ENCODE peak calls at places on chromosomes 6 and 20, in four cellular contexts. T is cardiac muscle cell, N is choroid plexus epithelial cell, G is HFFc6. U is an unnamed sample.

GRCh38 chr6:94751641-94752329 is 825.5 kb upstream of the MANEA start:
- DNase-seq in G (no peak), N (peak), T (no peak), U (no peak)

GRCh38 chr6:111657146-111657545 is 51.5 kb upstream of the TRAF3IP2 start:
- DNase-seq in N (peak), T (peak), G (peak), U (peak)

GRCh38 chr6:31008165-31008564 is 2.1 kb upstream of the MUC22 start:
- DNase-seq in N (no peak), G (no peak), T (no peak), U (no peak)

GRCh38 chr20:431012-431904 is 23.2 kb downstream of the RBCK1 start:
- DNase-seq in T (peak), G (peak), N (peak), U (peak)

GRCh38 chr20:39036851-39037250 is 74.7 kb downstream of the DHX35 start:
- DNase-seq in T (no peak), N (no peak), G (no peak), U (no peak)

GRCh38 chr6:14059791-14060436 is 57.7 kb upstream of the CD83 start:
- DNase-seq in G (no peak), N (no peak), T (no peak), U (no peak)

GRCh38 chr6:55469829-55470438 is 109.1 kb downstream of the HMGCLL1 start:
- DNase-seq in N (peak), T (peak), G (no peak), U (peak)

GRCh38 chr6:14766595-14766994 is 479.3 kb upstream of the JARID2 start:
- DNase-seq in N (no peak), T (no peak), G (no peak), U (no peak)

GRCh38 chr20:51760905-51761544 is 7.2 kb downstream of the ATP9A start:
- DNase-seq in T (peak), G (peak), N (peak), U (peak)

GRCh38 chr6:125679651-125680050 is 69.8 kb upstream of the HEY2 start:
- DNase-seq in T (no peak), G (no peak), N (no peak), U (no peak)

GRCh38 chr20:32072168-32072721 is 20.2 kb downstream of the HCK start:
- DNase-seq in N (peak), G (no peak), T (no peak), U (no peak)

GRCh38 chr6:134233180-134233579 is 84.7 kb downstream of the SGK1 start:
- DNase-seq in G (no peak), T (no peak), N (no peak), U (no peak)

GRCh38 chr6:72530152-72530551 is 91.7 kb upstream of the KCNQ5 start:
- DNase-seq in N (no peak), G (no peak), T (no peak), U (no peak)

GRCh38 chr6:71403422-71404134 is 115.0 kb downstream of the OGFRL1 start:
- DNase-seq in N (no peak), G (no peak), T (peak), U (no peak)

GRCh38 chr6:166411721-166412151 is 29.0 kb upstream of the MPC1 start:
- DNase-seq in N (no peak), G (no peak), T (no peak), U (no peak)

GRCh38 chr20:41443667-41444066 is 77.0 kb upstream of the EMILIN3 start:
- DNase-seq in N (no peak), G (no peak), T (no peak), U (no peak)

GRCh38 chr6:49341869-49342268 is 121.2 kb downstream of the MMUT start:
- DNase-seq in N (no peak), G (no peak), T (no peak), U (no peak)

GRCh38 chr6:107244742-107245470 is 129.6 kb upstream of the BEND3 start:
- DNase-seq in T (no peak), G (no peak), N (no peak), U (no peak)

GRCh38 chr20:21251278-21251677 is 51.9 kb upstream of the XRN2 start:
- DNase-seq in T (peak), N (peak), G (no peak), U (no peak)

GRCh38 chr20:56554869-56555268 is 21.8 kb downstream of the FAM209B start:
- DNase-seq in G (peak), N (peak), T (peak), U (peak)

GRCh38 chr6:32971581-32972352 is 3.4 kb downstream of the BRD2 start:
- DNase-seq in T (peak), G (peak), N (peak), U (peak)
- TF ChIP-seq CTCF in T (no peak), G (no peak), N (no peak), U (peak)

GRCh38 chr6:29967379-29968010 is 25.2 kb downstream of the HLA-A start:
- DNase-seq in N (peak), G (no peak), T (peak), U (no peak)
- TF ChIP-seq CTCF in N (peak), G (peak), T (peak), U (no peak)

GRCh38 chr20:14929388-14929787 is 592.0 kb upstream of the FLRT3 start:
- DNase-seq in T (no peak), N (no peak), G (no peak), U (no peak)

GRCh38 chr20:14937021-14937420 is 599.6 kb upstream of the FLRT3 start:
- DNase-seq in T (no peak), G (no peak), N (no peak), U (no peak)

GRCh38 chr20:14937846-14938245 is 600.4 kb upstream of the FLRT3 start:
- DNase-seq in N (no peak), T (no peak), G (no peak), U (no peak)

DNA sequence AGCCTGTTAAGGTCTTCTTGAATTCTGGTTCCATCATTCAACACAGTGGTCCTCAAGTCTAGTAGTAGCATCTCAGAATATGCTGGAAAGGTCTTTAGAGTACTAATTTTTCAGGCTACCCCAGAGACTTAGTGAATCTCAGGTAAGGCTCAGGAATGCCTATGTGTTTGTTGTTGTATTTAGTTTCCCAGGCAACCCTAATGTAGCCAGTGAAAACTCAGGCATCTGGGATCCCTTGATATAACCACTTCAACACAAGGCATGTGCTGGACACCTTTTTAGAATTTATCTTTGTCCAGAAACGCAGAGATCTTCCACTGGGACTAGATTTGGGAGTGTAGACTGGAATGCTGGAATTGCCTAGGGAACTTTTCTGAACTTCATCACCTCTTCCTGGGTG is 597.9 kb upstream of the FLRT3 start:
- DNase-seq in G (no peak), N (no peak), T (no peak), U (no peak)
- TF ChIP-seq CTCF in G (no peak), N (no peak), T (no peak), U (no peak)

DNA sequence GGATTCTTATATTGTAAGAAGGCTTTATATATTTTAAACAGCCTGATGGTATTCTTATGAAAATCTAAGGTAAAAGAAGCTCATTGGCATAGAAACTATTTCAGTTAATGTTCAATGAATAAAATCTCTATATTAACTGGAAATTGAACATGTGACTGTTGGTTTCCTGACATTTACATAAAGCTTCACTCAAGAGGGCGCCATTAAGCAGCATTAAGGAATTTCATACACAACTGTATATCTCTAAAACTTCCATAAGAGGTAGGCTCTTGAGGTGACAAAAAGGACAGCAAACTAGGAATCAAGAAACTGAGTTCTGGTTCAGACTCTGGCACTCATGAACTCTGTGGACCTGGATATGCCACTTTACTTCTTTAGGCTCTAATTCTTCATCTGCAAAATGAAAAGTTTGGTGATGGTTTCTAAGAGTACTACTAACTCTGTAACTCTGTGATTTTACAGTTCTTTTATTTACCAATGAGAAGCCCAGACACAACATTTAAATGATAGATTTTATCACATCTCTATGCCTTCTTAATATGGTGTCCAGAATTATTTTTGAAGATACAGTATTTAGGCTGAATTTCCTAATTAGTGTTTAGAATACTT is 147.5 kb downstream of the FLRT3 start:
- DNase-seq in G (peak), N (peak), T (peak), U (peak)
- TF ChIP-seq CTCF in G (peak), N (peak), T (peak), U (peak)

GRCh38 chr20:12358655-12359009 is 440.9 kb downstream of the BTBD3 start:
- DNase-seq in N (peak), T (peak), G (no peak), U (no peak)

GRCh38 chr20:12354725-12355124 is 437.0 kb downstream of the BTBD3 start:
- DNase-seq in T (peak), N (no peak), G (no peak), U (no peak)

GRCh38 chr20:12355185-12355584 is 437.5 kb downstream of the BTBD3 start:
- DNase-seq in G (no peak), N (no peak), T (no peak), U (no peak)

DNA sequence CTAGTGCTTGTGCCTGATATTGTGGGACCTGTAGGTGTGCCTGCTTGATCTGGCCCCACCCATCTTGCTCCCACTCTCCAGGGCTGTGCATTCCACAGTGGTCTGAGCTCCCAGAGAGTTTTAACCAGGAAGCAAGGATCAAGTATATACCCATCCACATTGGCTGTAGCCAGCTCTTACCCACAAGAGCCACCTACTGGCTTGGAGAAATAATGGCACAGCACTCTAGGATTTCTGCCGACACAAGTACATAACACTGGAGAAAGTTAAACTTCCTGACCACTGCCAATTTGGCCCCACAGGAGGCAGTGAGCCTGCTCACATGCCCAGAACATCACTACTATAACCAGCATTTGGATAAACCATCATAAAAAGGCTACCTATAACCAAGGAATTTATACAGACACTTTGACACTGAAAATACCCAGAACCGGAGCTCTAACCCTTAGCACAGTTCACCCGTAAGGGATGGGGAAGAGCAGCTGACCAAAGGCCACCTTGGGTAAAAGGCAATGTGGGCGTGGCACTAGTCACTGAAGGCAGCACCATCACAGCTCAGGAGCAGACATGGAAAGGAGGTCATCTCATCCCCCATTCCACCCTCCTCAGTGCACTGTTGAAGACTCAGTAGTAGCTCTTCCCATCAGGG is 440.4 kb downstream of the BTBD3 start:
- DNase-seq in G (no peak), T (peak), N (peak), U (no peak)
- TF ChIP-seq CTCF in G (no peak), T (peak), N (peak), U (peak)

GRCh38 chr20:34579191-34579661 is 20.7 kb downstream of the MAP1LC3A start:
- DNase-seq in N (peak), G (peak), T (peak), U (peak)
- TF ChIP-seq CTCF in N (peak), G (peak), T (peak), U (peak)

GRCh38 chr6:15952231-15953151 is 176.4 kb upstream of the MYLIP start:
- DNase-seq in G (no peak), N (peak), T (peak), U (no peak)
- TF ChIP-seq CTCF in G (no peak), N (peak), T (no peak), U (no peak)

GRCh38 chr20:48017504-48017903 is 232.2 kb upstream of the SULF2 start:
- DNase-seq in N (no peak), G (no peak), T (no peak), U (no peak)
- TF ChIP-seq CTCF in N (no peak), G (no peak), T (no peak), U (no peak)

GRCh38 chr6:35729722-35730121 is 7.1 kb upstream of the ARMC12 start:
- DNase-seq in T (no peak), G (no peak), N (peak), U (no peak)

GRCh38 chr6:35733633-35734032 is 3.2 kb upstream of the ARMC12 start:
- DNase-seq in G (no peak), T (no peak), N (no peak), U (no peak)

GRCh38 chr6:35731414-35731735 is 5.5 kb upstream of the ARMC12 start:
- DNase-seq in T (peak), G (peak), N (peak), U (peak)

GRCh38 chr6:35730745-35731413 is 6.0 kb upstream of the ARMC12 start:
- DNase-seq in G (no peak), N (no peak), T (no peak), U (no peak)

GRCh38 chr6:35731736-35732532 is 4.9 kb upstream of the ARMC12 start:
- DNase-seq in G (peak), T (peak), N (peak), U (peak)
- TF ChIP-seq CTCF in G (peak), T (no peak), N (no peak), U (peak)

GRCh38 chr6:33206864-33207568 is 1.3 kb upstream of the RING1 start:
- DNase-seq in N (no peak), G (no peak), T (no peak), U (peak)

GRCh38 chr6:33204165-33204414 is 365 bp upstream of the HSD17B8 start:
- DNase-seq in G (no peak), T (no peak), N (no peak), U (no peak)

GRCh38 chr6:33206027-33206863 is 1.8 kb downstream of the HSD17B8 start:
- DNase-seq in T (no peak), G (peak), N (no peak), U (no peak)

GRCh38 chr6:33204415-33205171 is at the start of gene HSD17B8:
- DNase-seq in G (peak), T (peak), N (peak), U (peak)

GRCh38 chr6:33205172-33206026 is 944 bp downstream of the HSD17B8 start:
- DNase-seq in N (peak), T (no peak), G (peak), U (no peak)
- TF ChIP-seq CTCF in N (no peak), T (no peak), G (peak), U (no peak)

U was measured in brain microvascular endothelial cell.